ENCODE peak calls at places on chromosomes 7 and 10, in eight cellular contexts. K, Z, S, C, W, D, F and R are unnamed samples.

GRCh38 chr7:134599371-134599770 is 47.3 kb upstream of the BPGM start:
- DNase-seq in K (no peak), Z (no peak), S (no peak), C (no peak), W (no peak), D (no peak), F (no peak), R (no peak)

GRCh38 chr10:18400911-18401260 is 250.5 kb downstream of the NSUN6 start:
- DNase-seq in K (no peak), Z (peak; percentile 41), S (no peak), C (no peak), W (no peak), D (no peak), F (no peak), R (peak; percentile 31)

GRCh38 chr7:82559203-82559805 is 115.7 kb upstream of the CACNA2D1 start:
- DNase-seq in K (no peak), Z (no peak), S (no peak), C (no peak), W (no peak), D (peak; percentile 20), F (no peak), R (peak; percentile 31)

GRCh38 chr7:105673367-105674188 is 92.3 kb upstream of the EFCAB10 start:
- DNase-seq in K (peak; percentile 33), Z (peak; percentile 41), S (no peak), C (no peak), W (peak; percentile 29), D (no peak), F (no peak), R (peak; percentile 87)

GRCh38 chr10:103717341-103718246 is 137.8 kb downstream of the SH3PXD2A start:
- DNase-seq in K (no peak), Z (no peak), S (no peak), C (no peak), W (no peak), D (no peak), F (no peak), R (no peak)

GRCh38 chr7:72391821-72392377 is 20.2 kb downstream of the CALN1 start:
- DNase-seq in K (no peak), Z (no peak), S (no peak), C (no peak), W (no peak), D (no peak), F (no peak), R (no peak)

GRCh38 chr10:87752571-87752970 is 65.5 kb downstream of the ATAD1 start:
- DNase-seq in K (peak; percentile 15), Z (no peak), S (no peak), C (no peak), W (no peak), D (no peak), F (no peak), R (no peak)

GRCh38 chr7:121752706-121753105 is 120.3 kb upstream of the PTPRZ1 start:
- DNase-seq in K (peak; percentile 26), Z (no peak), S (peak; percentile 7), C (no peak), W (no peak), D (no peak), F (no peak), R (no peak)

GRCh38 chr7:20310963-20311742 is 19.5 kb upstream of the ITGB8 start:
- DNase-seq in K (peak; percentile 81), Z (no peak), S (no peak), C (no peak), W (no peak), D (no peak), F (no peak), R (no peak)

GRCh38 chr10:114221235-114221634 is 17.8 kb upstream of the VWA2 start:
- DNase-seq in K (no peak), Z (no peak), S (no peak), C (no peak), W (no peak), D (no peak), F (no peak), R (no peak)

GRCh38 chr7:133688483-133689239 is 435.8 kb downstream of the EXOC4 start:
- DNase-seq in K (peak; percentile 19), Z (no peak), S (no peak), C (no peak), W (no peak), D (no peak), F (no peak), R (no peak)

GRCh38 chr10:34017281-34017680 is 682.8 kb upstream of the NRP1 start:
- DNase-seq in K (no peak), Z (no peak), S (no peak), C (no peak), W (no peak), D (peak; percentile 55), F (no peak), R (no peak)

GRCh38 chr7:77651544-77652162 is 44.6 kb upstream of the RSBN1L start:
- DNase-seq in K (peak; percentile 55), Z (peak; percentile 55), S (peak; percentile 27), C (peak; percentile 26), W (no peak), D (peak; percentile 16), F (no peak), R (peak; percentile 23)

GRCh38 chr7:77309714-77310220 is 106.4 kb downstream of the GSAP start:
- DNase-seq in K (peak; percentile 65), Z (no peak), S (no peak), C (no peak), W (no peak), D (no peak), F (no peak), R (no peak)

GRCh38 chr10:69451209-69451783 is at the start of gene TSPAN15:
- DNase-seq in K (peak; percentile 99), Z (peak; percentile 95), S (no peak), C (peak; percentile 75), W (peak; percentile 76), D (peak; percentile 88), F (peak; percentile 83), R (peak; percentile 91)

GRCh38 chr7:112362053-112362650 is 88.1 kb upstream of the IFRD1 start:
- DNase-seq in K (no peak), Z (no peak), S (no peak), C (no peak), W (no peak), D (no peak), F (no peak), R (no peak)

GRCh38 chr7:4751398-4751947 is 23.9 kb upstream of the AP5Z1 start:
- DNase-seq in K (no peak), Z (no peak), S (no peak), C (no peak), W (no peak), D (no peak), F (no peak), R (peak; percentile 34)

GRCh38 chr7:4754433-4755010 is 20.9 kb upstream of the AP5Z1 start:
- DNase-seq in K (no peak), Z (no peak), S (no peak), C (no peak), W (no peak), D (no peak), F (no peak), R (no peak)

GRCh38 chr7:4755045-4755444 is 20.4 kb upstream of the AP5Z1 start:
- DNase-seq in K (no peak), Z (no peak), S (no peak), C (no peak), W (no peak), D (no peak), F (no peak), R (no peak)

GRCh38 chr7:4749798-4750197 is 25.6 kb upstream of the AP5Z1 start:
- DNase-seq in K (no peak), Z (no peak), S (no peak), C (no peak), W (no peak), D (no peak), F (no peak), R (no peak)

GRCh38 chr7:4753610-4754432 is 21.6 kb upstream of the AP5Z1 start:
- DNase-seq in K (peak; percentile 79), Z (peak; percentile 90), S (peak; percentile 35), C (peak; percentile 69), W (peak; percentile 57), D (no peak), F (no peak), R (peak; percentile 78)
- H3K36me3 ChIP-seq in K (no peaks in the 10 kb centered on the region), Z (peaks cover 16% of the 10 kb centered on the region), S (peaks cover 9% of the 10 kb centered on the region), C (peaks cover 22% of the 10 kb centered on the region), W (no peaks in the 10 kb centered on the region), D (peaks cover 3% of the 10 kb centered on the region), F (peaks cover 57% of the 10 kb centered on the region), R (peaks cover 19% of the 10 kb centered on the region)

DNA sequence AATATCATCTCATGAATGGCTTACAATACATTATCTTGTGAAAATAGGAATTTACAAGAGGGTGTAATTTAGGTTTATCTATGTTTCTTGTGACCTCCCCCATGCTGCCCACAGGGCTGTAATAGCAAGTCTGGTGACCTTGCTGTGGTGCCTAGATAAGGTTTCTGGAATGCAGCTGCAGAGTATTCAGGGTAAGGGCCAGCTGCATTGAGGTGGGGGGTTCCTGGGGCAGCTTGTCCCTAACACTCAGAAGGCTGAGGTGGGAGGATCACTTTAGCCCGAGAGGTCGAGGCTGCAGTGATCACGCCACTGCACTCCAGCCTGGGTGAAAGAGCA is 5.3 kb upstream of the DHTKD1 start:
- DNase-seq in K (no peak), Z (no peak), S (no peak), C (no peak), W (no peak), D (no peak), F (no peak), R (no peak)
- H3K4me3 ChIP-seq in K (no peak overlapping the region), Z (no peak overlapping the region), S (no peak overlapping the region), C (no peak overlapping the region), W (no peak overlapping the region), D (no peak overlapping the region), F (no peak overlapping the region), R (no peak overlapping the region)

DNA sequence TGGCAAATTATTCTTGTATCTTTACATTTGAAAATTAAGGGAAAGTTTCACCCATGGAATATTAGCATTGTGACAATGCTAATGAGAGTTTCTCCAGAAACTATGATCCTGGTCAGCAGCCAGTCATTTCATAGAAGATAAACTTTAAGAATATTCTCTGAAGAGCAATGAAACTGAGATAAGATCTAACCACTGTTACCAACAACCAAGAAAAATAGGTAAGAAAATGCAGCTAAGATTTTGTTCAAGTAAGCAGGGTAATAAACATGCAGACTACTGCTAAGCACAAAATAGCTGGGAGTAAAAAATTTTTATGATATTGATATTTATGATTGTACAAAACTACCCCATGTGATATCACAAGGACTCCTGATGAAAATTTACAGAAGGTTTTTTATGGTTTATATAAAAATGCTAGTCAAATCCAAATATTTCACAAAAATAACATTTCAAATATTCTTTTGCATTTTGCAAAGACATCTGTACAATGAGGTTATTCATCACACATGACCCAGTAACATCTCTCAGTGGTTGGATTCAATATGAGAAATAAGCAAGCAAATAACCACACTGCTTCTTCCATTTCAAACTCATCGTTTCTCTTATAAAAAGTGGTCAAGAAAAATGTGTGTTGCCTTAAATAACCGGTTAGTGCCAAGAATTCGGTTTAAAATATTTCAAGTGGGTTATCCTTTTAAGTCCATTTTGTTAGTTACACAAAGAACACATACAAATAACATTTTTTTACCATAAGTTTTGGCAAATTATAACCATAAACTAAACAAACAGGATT is 251.6 kb downstream of the DIP2C start:
- DNase-seq in K (no peak), Z (no peak), S (no peak), C (peak; percentile 16), W (no peak), D (no peak), F (no peak), R (no peak)
- H3K36me3 ChIP-seq in K (no peaks in the 10 kb centered on the region), Z (no peaks in the 10 kb centered on the region), S (no peaks in the 10 kb centered on the region), C (no peaks in the 10 kb centered on the region), W (no peaks in the 10 kb centered on the region), D (no peaks in the 10 kb centered on the region), F (no peaks in the 10 kb centered on the region), R (no peaks in the 10 kb centered on the region)

DNA sequence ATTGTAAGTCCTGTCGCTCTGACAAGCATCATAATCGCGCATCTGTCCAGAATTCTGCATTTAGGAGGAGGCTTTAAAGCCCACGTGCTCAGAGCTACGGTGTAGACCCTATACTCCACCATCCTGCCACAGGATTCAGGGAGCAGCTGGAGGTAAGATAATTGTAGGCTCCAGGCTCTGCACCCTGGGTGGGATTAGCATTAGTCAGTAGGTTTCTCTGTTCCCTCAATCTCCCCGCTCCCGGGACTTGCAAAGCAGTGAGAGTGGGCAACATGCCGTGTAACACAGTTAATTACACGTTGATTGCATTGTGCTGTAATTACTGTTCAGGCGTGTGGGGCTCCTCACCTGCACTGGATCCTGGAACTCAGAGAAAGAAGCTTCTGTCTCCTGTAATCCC is 89.3 kb upstream of the CUX1 start:
- DNase-seq in K (no peak), Z (no peak), S (no peak), C (no peak), W (no peak), D (no peak), F (no peak), R (no peak)
- H3K4me3 ChIP-seq in K (no peak overlapping the region), Z (no peak overlapping the region), S (no peak overlapping the region), C (no peak overlapping the region), W (no peak overlapping the region), D (no peak overlapping the region), F (no peak overlapping the region), R (no peak overlapping the region)